ENCODE peak calls at places on chromosomes 6 and 20, in seven cellular contexts. One of them, this sample, is unnamed.
A peak's percentile ranks its signal among the peaks of the same experiment; 100 is the strongest.

GRCh38 chr6:80357674-80358073 is 251.2 kb downstream of the BCKDHB start:
- DNase-seq in GM03348: peak; percentile 35
- DNase-seq in GM04504: peak; percentile 32
- DNase-seq in A549: no peak
- DNase-seq in C1 segment of cervical spinal cord: no peak
- DNase-seq in GM12865: no peak
- DNase-seq in MV-4-11: no peak
- DNase-seq in this sample: no peak

GRCh38 chr6:109303647-109304283 is 78.5 kb downstream of the CD164 start:
- DNase-seq in GM03348: no peak
- DNase-seq in GM04504: no peak
- DNase-seq in A549: no peak
- DNase-seq in C1 segment of cervical spinal cord: no peak
- DNase-seq in GM12865: no peak
- DNase-seq in MV-4-11: no peak
- DNase-seq in this sample: no peak

GRCh38 chr6:168433898-168434297 is 7.1 kb upstream of the SMOC2 start:
- DNase-seq in GM03348: no peak
- DNase-seq in GM04504: no peak
- DNase-seq in A549: no peak
- DNase-seq in C1 segment of cervical spinal cord: no peak
- DNase-seq in GM12865: no peak
- DNase-seq in MV-4-11: no peak
- DNase-seq in this sample: no peak

GRCh38 chr6:96162711-96163120 is 146.9 kb downstream of the FUT9 start:
- DNase-seq in GM03348: no peak
- DNase-seq in GM04504: no peak
- DNase-seq in A549: no peak
- DNase-seq in C1 segment of cervical spinal cord: no peak
- DNase-seq in GM12865: no peak
- DNase-seq in MV-4-11: no peak
- DNase-seq in this sample: no peak

GRCh38 chr20:56829788-56830385 is 200.8 kb downstream of the TFAP2C start:
- DNase-seq in GM03348: no peak
- DNase-seq in GM04504: no peak
- DNase-seq in A549: no peak
- DNase-seq in C1 segment of cervical spinal cord: no peak
- DNase-seq in GM12865: no peak
- DNase-seq in MV-4-11: no peak
- DNase-seq in this sample: no peak

GRCh38 chr6:34246563-34247391 is 2.0 kb downstream of the SMIM29 start:
- DNase-seq in GM03348: peak; percentile 18
- DNase-seq in GM04504: no peak
- DNase-seq in A549: peak; percentile 59
- DNase-seq in C1 segment of cervical spinal cord: no peak
- DNase-seq in GM12865: peak; percentile 70
- DNase-seq in MV-4-11: peak; percentile 57
- DNase-seq in this sample: no peak

GRCh38 chr20:36848078-36848660 is 27.8 kb upstream of the TLDC2 start:
- DNase-seq in GM03348: peak; percentile 86
- DNase-seq in GM04504: peak; percentile 75
- DNase-seq in A549: peak; percentile 66
- DNase-seq in C1 segment of cervical spinal cord: no peak
- DNase-seq in GM12865: no peak
- DNase-seq in MV-4-11: no peak
- DNase-seq in this sample: peak; percentile 35

GRCh38 chr20:38728911-38729642 is 4.8 kb downstream of the SLC32A1 start:
- DNase-seq in GM03348: no peak
- DNase-seq in GM04504: no peak
- DNase-seq in A549: no peak
- DNase-seq in C1 segment of cervical spinal cord: no peak
- DNase-seq in GM12865: no peak
- DNase-seq in MV-4-11: no peak
- DNase-seq in this sample: no peak

GRCh38 chr6:167811689-167812487 is 14.8 kb upstream of the AFDN start:
- DNase-seq in GM03348: no peak
- DNase-seq in GM04504: no peak
- DNase-seq in A549: no peak
- DNase-seq in C1 segment of cervical spinal cord: no peak
- DNase-seq in GM12865: no peak
- DNase-seq in MV-4-11: no peak
- DNase-seq in this sample: no peak

GRCh38 chr6:26056583-26057350 is 30.5 kb upstream of the HFE start:
- DNase-seq in GM03348: peak; percentile 33
- DNase-seq in GM04504: no peak
- DNase-seq in A549: peak; percentile 42
- DNase-seq in C1 segment of cervical spinal cord: no peak
- DNase-seq in GM12865: peak; percentile 58
- DNase-seq in MV-4-11: peak; percentile 50
- DNase-seq in this sample: no peak

GRCh38 chr6:46290435-46290834 is 119.7 kb upstream of the ENPP5 start:
- DNase-seq in GM03348: no peak
- DNase-seq in GM04504: no peak
- DNase-seq in A549: no peak
- DNase-seq in C1 segment of cervical spinal cord: no peak
- DNase-seq in GM12865: no peak
- DNase-seq in MV-4-11: no peak
- DNase-seq in this sample: no peak

GRCh38 chr20:49859011-49859410 is 46.4 kb downstream of the SLC9A8 start:
- DNase-seq in GM03348: no peak
- DNase-seq in GM04504: no peak
- DNase-seq in A549: no peak
- DNase-seq in C1 segment of cervical spinal cord: no peak
- DNase-seq in GM12865: no peak
- DNase-seq in MV-4-11: no peak
- DNase-seq in this sample: no peak

GRCh38 chr20:1924910-1925861 is 30.0 kb downstream of the SIRPA start:
- DNase-seq in GM03348: no peak
- DNase-seq in GM04504: no peak
- DNase-seq in A549: peak; percentile 50
- DNase-seq in C1 segment of cervical spinal cord: no peak
- DNase-seq in GM12865: no peak
- DNase-seq in MV-4-11: no peak
- DNase-seq in this sample: no peak

GRCh38 chr6:11317885-11318771 is 85.7 kb upstream of the NEDD9 start:
- DNase-seq in GM03348: peak; percentile 77
- DNase-seq in GM04504: peak; percentile 93
- DNase-seq in A549: peak; percentile 96
- DNase-seq in C1 segment of cervical spinal cord: no peak
- DNase-seq in GM12865: peak; percentile 73
- DNase-seq in MV-4-11: peak; percentile 76
- DNase-seq in this sample: peak; percentile 21

GRCh38 chr6:43877463-43878126 is 107.6 kb downstream of the VEGFA start:
- DNase-seq in GM03348: no peak
- DNase-seq in GM04504: no peak
- DNase-seq in A549: no peak
- DNase-seq in C1 segment of cervical spinal cord: no peak
- DNase-seq in GM12865: no peak
- DNase-seq in MV-4-11: no peak
- DNase-seq in this sample: no peak

GRCh38 chr20:51738877-51739447 is 29.2 kb downstream of the ATP9A start:
- DNase-seq in GM03348: no peak
- DNase-seq in GM04504: no peak
- DNase-seq in A549: peak; percentile 35
- DNase-seq in C1 segment of cervical spinal cord: no peak
- DNase-seq in GM12865: no peak
- DNase-seq in MV-4-11: no peak
- DNase-seq in this sample: no peak

GRCh38 chr6:136775548-136775947 is 16.7 kb downstream of the MAP3K5 start:
- DNase-seq in GM03348: no peak
- DNase-seq in GM04504: peak; percentile 43
- DNase-seq in A549: no peak
- DNase-seq in C1 segment of cervical spinal cord: no peak
- DNase-seq in GM12865: no peak
- DNase-seq in MV-4-11: peak; percentile 21
- DNase-seq in this sample: no peak

GRCh38 chr6:98787401-98787800 is 47.0 kb upstream of the POU3F2 start:
- DNase-seq in GM03348: no peak
- DNase-seq in GM04504: no peak
- DNase-seq in A549: no peak
- DNase-seq in C1 segment of cervical spinal cord: no peak
- DNase-seq in GM12865: no peak
- DNase-seq in MV-4-11: no peak
- DNase-seq in this sample: no peak

GRCh38 chr6:168956141-168956838 is 297.4 kb downstream of the THBS2 start:
- DNase-seq in GM03348: no peak
- DNase-seq in GM04504: no peak
- DNase-seq in A549: no peak
- DNase-seq in C1 segment of cervical spinal cord: no peak
- DNase-seq in GM12865: no peak
- DNase-seq in MV-4-11: no peak
- DNase-seq in this sample: no peak

GRCh38 chr6:111871725-111872520 is 1.3 kb downstream of the FYN start:
- DNase-seq in GM03348: peak; percentile 60
- DNase-seq in GM04504: no peak
- DNase-seq in A549: no peak
- DNase-seq in C1 segment of cervical spinal cord: no peak
- DNase-seq in GM12865: peak; percentile 19
- DNase-seq in MV-4-11: no peak
- DNase-seq in this sample: no peak

GRCh38 chr6:43391448-43392031 is 22.1 kb upstream of the ZNF318 start:
- DNase-seq in GM03348: no peak
- DNase-seq in GM04504: no peak
- DNase-seq in A549: no peak
- DNase-seq in C1 segment of cervical spinal cord: no peak
- DNase-seq in GM12865: no peak
- DNase-seq in MV-4-11: peak; percentile 47
- DNase-seq in this sample: no peak

This sample was measured in GOT3.